ENCODE peak calls at places on chromosomes 7 and 10, in seven cellular contexts. V, F, B, R, Q, S and J are unnamed samples.

GRCh38 chr10:132942101-132942739 is at the start of gene CFAP46:
- ATAC-seq in B (no peak), V (peak), F (peak), Q (peak), S (no peak), R (no peak), J (peak)

GRCh38 chr10:78570633-78571032 is 498.1 kb upstream of the ZMIZ1 start:
- ATAC-seq in S (no peak), Q (no peak), F (no peak), B (no peak), V (no peak), R (no peak), J (no peak)

GRCh38 chr7:19112290-19113000 is 5.0 kb downstream of the TWIST1 start:
- ATAC-seq in B (no peak), R (no peak), S (no peak), Q (no peak), F (no peak), V (no peak), J (no peak)

GRCh38 chr10:116270691-116271592 is 2.1 kb downstream of the GFRA1 start:
- ATAC-seq in F (peak), B (no peak), V (peak), R (no peak), Q (no peak), S (peak), J (no peak)

GRCh38 chr10:124273141-124273540 is 145.6 kb downstream of the OAT start:
- ATAC-seq in F (no peak), S (no peak), Q (no peak), R (no peak), B (no peak), V (no peak), J (no peak)

GRCh38 chr10:5765617-5766016 is 47.6 kb downstream of the GDI2 start:
- ATAC-seq in R (no peak), B (no peak), Q (no peak), F (no peak), V (no peak), S (no peak), J (no peak)

GRCh38 chr7:20201380-20201779 is 15.8 kb downstream of the MACC1 start:
- ATAC-seq in F (peak), R (no peak), Q (no peak), S (no peak), B (no peak), V (no peak), J (peak)

GRCh38 chr7:30727061-30727945 is 24.6 kb upstream of the INMT start:
- ATAC-seq in R (peak), Q (no peak), V (no peak), F (no peak), S (no peak), B (peak), J (peak)

GRCh38 chr10:97024181-97025073 is 161.3 kb downstream of the SLIT1 start:
- ATAC-seq in R (no peak), B (no peak), V (peak), S (peak), Q (peak), F (peak), J (peak)

GRCh38 chr10:103543617-103544525 is 50.4 kb downstream of the NEURL1 start:
- ATAC-seq in B (no peak), R (no peak), F (no peak), V (no peak), S (no peak), Q (no peak), J (no peak)

GRCh38 chr7:15433154-15433553 is 128.7 kb downstream of the AGMO start:
- ATAC-seq in Q (no peak), B (no peak), F (no peak), V (no peak), S (no peak), R (no peak), J (no peak)

GRCh38 chr10:121157998-121158397 is 306.8 kb downstream of the WDR11 start:
- ATAC-seq in R (no peak), V (no peak), S (no peak), Q (no peak), F (no peak), B (no peak), J (no peak)

GRCh38 chr7:100856871-100857282 is 4.4 kb downstream of the SLC12A9 start:
- ATAC-seq in Q (no peak), V (no peak), F (no peak), R (no peak), B (no peak), S (no peak), J (no peak)

GRCh38 chr7:2573747-2574146 is 15.0 kb downstream of the IQCE start:
- ATAC-seq in B (no peak), F (no peak), R (no peak), Q (no peak), V (no peak), S (no peak), J (no peak)

GRCh38 chr7:151796871-151797270 is 80.0 kb downstream of the PRKAG2 start:
- ATAC-seq in R (no peak), S (no peak), F (peak), Q (no peak), B (no peak), V (no peak), J (peak)

GRCh38 chr7:47332213-47332612 is 249.7 kb downstream of the TNS3 start:
- ATAC-seq in R (no peak), F (no peak), B (no peak), S (no peak), Q (no peak), V (no peak), J (no peak)

GRCh38 chr10:24900888-24901685 is 51.3 kb downstream of the PRTFDC1 start:
- ATAC-seq in S (peak), Q (no peak), V (no peak), F (no peak), R (no peak), B (peak), J (no peak)

GRCh38 chr7:109793-110556 is 82.4 kb upstream of the FAM20C start:
- ATAC-seq in R (no peak), V (no peak), Q (no peak), F (no peak), S (peak), B (no peak), J (no peak)

GRCh38 chr7:50342616-50343114 is 38.1 kb downstream of the IKZF1 start:
- ATAC-seq in R (peak), Q (no peak), F (peak), B (peak), V (no peak), S (no peak), J (peak)

GRCh38 chr7:132433286-132433685 is 143.0 kb downstream of the PLXNA4 start:
- ATAC-seq in Q (no peak), S (no peak), F (no peak), R (no peak), V (no peak), B (no peak), J (no peak)

GRCh38 chr10:22705534-22705933 is 8.8 kb downstream of the PIP4K2A start:
- ATAC-seq in R (no peak), B (no peak), S (no peak), F (no peak), Q (no peak), V (no peak), J (no peak)

GRCh38 chr7:70949862-70950261 is 182.1 kb upstream of the GALNT17 start:
- ATAC-seq in S (no peak), V (no peak), B (no peak), R (no peak), F (no peak), Q (no peak), J (no peak)

GRCh38 chr7:70857793-70858545 is 274.0 kb upstream of the GALNT17 start:
- ATAC-seq in F (no peak), S (no peak), R (no peak), B (no peak), Q (no peak), V (no peak), J (no peak)